ENCODE peak calls at places on chromosomes 1 and 21, in seven cellular contexts. One of them, this sample, is unnamed.

GRCh38 chr1:214447557-214447871 is 103.9 kb downstream of the PTPN14 start:
- DNase-seq in body of pancreas: no peak
- DNase-seq in adrenal gland: no peak
- DNase-seq in kidney: no peak
- DNase-seq in fibroblast of lung: peak; percentile 23
- DNase-seq in left ventricle myocardium inferior: no peak
- DNase-seq in AG04450: no peak
- DNase-seq in this sample: no peak

GRCh38 chr1:18814340-18815202 is 44.9 kb downstream of the TAS1R2 start:
- DNase-seq in adrenal gland: no peak
- DNase-seq in fibroblast of lung: no peak
- DNase-seq in body of pancreas: no peak
- DNase-seq in AG04450: no peak
- DNase-seq in left ventricle myocardium inferior: no peak
- DNase-seq in kidney: no peak
- DNase-seq in this sample: no peak

GRCh38 chr1:201448981-201449380 is 20.0 kb downstream of the PHLDA3 start:
- DNase-seq in adrenal gland: no peak
- DNase-seq in fibroblast of lung: no peak
- DNase-seq in AG04450: no peak
- DNase-seq in kidney: no peak
- DNase-seq in body of pancreas: peak; percentile 17
- DNase-seq in left ventricle myocardium inferior: no peak
- DNase-seq in this sample: no peak

GRCh38 chr1:173420330-173420806 is 56.8 kb upstream of the PRDX6 start:
- DNase-seq in AG04450: peak; percentile 60
- DNase-seq in body of pancreas: peak; percentile 64
- DNase-seq in fibroblast of lung: peak; percentile 90
- DNase-seq in kidney: no peak
- DNase-seq in adrenal gland: peak; percentile 85
- DNase-seq in left ventricle myocardium inferior: peak; percentile 26
- DNase-seq in this sample: peak; percentile 45

GRCh38 chr1:11701551-11701961 is 10.0 kb downstream of the DRAXIN start:
- DNase-seq in AG04450: no peak
- DNase-seq in fibroblast of lung: no peak
- DNase-seq in kidney: no peak
- DNase-seq in body of pancreas: no peak
- DNase-seq in left ventricle myocardium inferior: no peak
- DNase-seq in adrenal gland: peak; percentile 78
- DNase-seq in this sample: peak; percentile 10

GRCh38 chr1:39089811-39090519 is 63.8 kb downstream of the NDUFS5 start:
- DNase-seq in adrenal gland: peak; percentile 77
- DNase-seq in fibroblast of lung: no peak
- DNase-seq in kidney: no peak
- DNase-seq in body of pancreas: no peak
- DNase-seq in AG04450: no peak
- DNase-seq in left ventricle myocardium inferior: no peak
- DNase-seq in this sample: no peak

GRCh38 chr1:67759692-67760029 is 73.6 kb downstream of the GNG12 start:
- DNase-seq in kidney: no peak
- DNase-seq in adrenal gland: no peak
- DNase-seq in AG04450: no peak
- DNase-seq in left ventricle myocardium inferior: no peak
- DNase-seq in body of pancreas: no peak
- DNase-seq in fibroblast of lung: no peak
- DNase-seq in this sample: no peak

GRCh38 chr1:31428436-31429221 is 15.6 kb downstream of the SERINC2 start:
- DNase-seq in kidney: peak; percentile 51
- DNase-seq in adrenal gland: no peak
- DNase-seq in left ventricle myocardium inferior: no peak
- DNase-seq in fibroblast of lung: no peak
- DNase-seq in AG04450: no peak
- DNase-seq in body of pancreas: no peak
- DNase-seq in this sample: no peak

GRCh38 chr21:45994086-45994661 is 12.6 kb downstream of the COL6A1 start:
- DNase-seq in body of pancreas: peak; percentile 7
- DNase-seq in left ventricle myocardium inferior: peak; percentile 17
- DNase-seq in AG04450: no peak
- DNase-seq in adrenal gland: no peak
- DNase-seq in kidney: peak; percentile 52
- DNase-seq in fibroblast of lung: no peak
- DNase-seq in this sample: no peak

GRCh38 chr1:165284471-165284870 is 72.0 kb downstream of the LMX1A start:
- DNase-seq in body of pancreas: peak; percentile 17
- DNase-seq in left ventricle myocardium inferior: no peak
- DNase-seq in fibroblast of lung: no peak
- DNase-seq in AG04450: no peak
- DNase-seq in kidney: no peak
- DNase-seq in adrenal gland: no peak
- DNase-seq in this sample: peak; percentile 61

GRCh38 chr1:236904874-236905741 is 99.1 kb downstream of the MT1HL1 start:
- DNase-seq in adrenal gland: peak; percentile 77
- DNase-seq in body of pancreas: no peak
- DNase-seq in AG04450: peak; percentile 50
- DNase-seq in kidney: no peak
- DNase-seq in fibroblast of lung: peak; percentile 91
- DNase-seq in left ventricle myocardium inferior: no peak
- DNase-seq in this sample: no peak

GRCh38 chr1:182388392-182389134 is 3.0 kb downstream of the GLUL start:
- DNase-seq in adrenal gland: no peak
- DNase-seq in body of pancreas: no peak
- DNase-seq in AG04450: no peak
- DNase-seq in kidney: no peak
- DNase-seq in left ventricle myocardium inferior: no peak
- DNase-seq in fibroblast of lung: no peak
- DNase-seq in this sample: no peak

GRCh38 chr1:32702599-32703478 is at the start of gene SYNC:
- DNase-seq in AG04450: peak; percentile 63
- DNase-seq in left ventricle myocardium inferior: peak; percentile 77
- DNase-seq in body of pancreas: peak; percentile 30
- DNase-seq in fibroblast of lung: peak; percentile 51
- DNase-seq in kidney: peak; percentile 82
- DNase-seq in adrenal gland: no peak
- DNase-seq in this sample: no peak
- H3K27ac ChIP-seq in AG04450: peak within 1 kb of the TSS; percentile 99
- H3K27ac ChIP-seq in left ventricle myocardium inferior: peak within 1 kb of the TSS; percentile 94
- H3K27ac ChIP-seq in body of pancreas: peak within 1 kb of the TSS; percentile 37
- H3K27ac ChIP-seq in fibroblast of lung: peak within 1 kb of the TSS; percentile 92
- H3K27ac ChIP-seq in kidney: no peak within 1 kb of the TSS
- H3K27ac ChIP-seq in adrenal gland: peak within 1 kb of the TSS; percentile 79
- H3K27ac ChIP-seq in this sample: peak within 1 kb of the TSS; percentile 78

GRCh38 chr21:29208044-29208665 is 77.7 kb downstream of the MAP3K7CL start:
- DNase-seq in adrenal gland: no peak
- DNase-seq in body of pancreas: no peak
- DNase-seq in kidney: no peak
- DNase-seq in fibroblast of lung: no peak
- DNase-seq in AG04450: no peak
- DNase-seq in left ventricle myocardium inferior: no peak
- DNase-seq in this sample: no peak

GRCh38 chr21:29209696-29210095 is 79.3 kb downstream of the MAP3K7CL start:
- DNase-seq in left ventricle myocardium inferior: no peak
- DNase-seq in AG04450: no peak
- DNase-seq in body of pancreas: no peak
- DNase-seq in adrenal gland: no peak
- DNase-seq in fibroblast of lung: no peak
- DNase-seq in kidney: no peak
- DNase-seq in this sample: no peak

GRCh38 chr21:29206445-29206844 is 76.0 kb downstream of the MAP3K7CL start:
- DNase-seq in left ventricle myocardium inferior: no peak
- DNase-seq in kidney: no peak
- DNase-seq in body of pancreas: no peak
- DNase-seq in fibroblast of lung: no peak
- DNase-seq in adrenal gland: no peak
- DNase-seq in AG04450: no peak
- DNase-seq in this sample: no peak

GRCh38 chr21:29211205-29211604 is 80.8 kb downstream of the MAP3K7CL start:
- DNase-seq in fibroblast of lung: no peak
- DNase-seq in body of pancreas: no peak
- DNase-seq in adrenal gland: no peak
- DNase-seq in left ventricle myocardium inferior: no peak
- DNase-seq in AG04450: no peak
- DNase-seq in kidney: no peak
- DNase-seq in this sample: no peak

GRCh38 chr21:29208666-29209059 is 78.2 kb downstream of the MAP3K7CL start:
- DNase-seq in AG04450: peak; percentile 46
- DNase-seq in adrenal gland: no peak
- DNase-seq in kidney: no peak
- DNase-seq in left ventricle myocardium inferior: no peak
- DNase-seq in fibroblast of lung: peak; percentile 84
- DNase-seq in body of pancreas: no peak
- DNase-seq in this sample: no peak
- H3K27ac ChIP-seq in AG04450: peak overlapping the region; percentile 63
- H3K27ac ChIP-seq in adrenal gland: peak overlapping the region; percentile 75
- H3K27ac ChIP-seq in kidney: peak overlapping the region; percentile 13
- H3K27ac ChIP-seq in left ventricle myocardium inferior: peak overlapping the region; percentile 53
- H3K27ac ChIP-seq in fibroblast of lung: peak overlapping the region; percentile 65
- H3K27ac ChIP-seq in body of pancreas: no peak overlapping the region
- H3K27ac ChIP-seq in this sample: no peak overlapping the region

GRCh38 chr1:28193701-28194161 is 17.2 kb upstream of the PTAFR start:
- DNase-seq in fibroblast of lung: no peak
- DNase-seq in AG04450: no peak
- DNase-seq in adrenal gland: peak; percentile 23
- DNase-seq in body of pancreas: no peak
- DNase-seq in kidney: peak; percentile 89
- DNase-seq in left ventricle myocardium inferior: no peak
- DNase-seq in this sample: no peak
- H3K27ac ChIP-seq in fibroblast of lung: no peak overlapping the region
- H3K27ac ChIP-seq in AG04450: no peak overlapping the region
- H3K27ac ChIP-seq in adrenal gland: no peak overlapping the region
- H3K27ac ChIP-seq in body of pancreas: no peak overlapping the region
- H3K27ac ChIP-seq in kidney: no peak overlapping the region
- H3K27ac ChIP-seq in left ventricle myocardium inferior: no peak overlapping the region
- H3K27ac ChIP-seq in this sample: no peak overlapping the region

DNA sequence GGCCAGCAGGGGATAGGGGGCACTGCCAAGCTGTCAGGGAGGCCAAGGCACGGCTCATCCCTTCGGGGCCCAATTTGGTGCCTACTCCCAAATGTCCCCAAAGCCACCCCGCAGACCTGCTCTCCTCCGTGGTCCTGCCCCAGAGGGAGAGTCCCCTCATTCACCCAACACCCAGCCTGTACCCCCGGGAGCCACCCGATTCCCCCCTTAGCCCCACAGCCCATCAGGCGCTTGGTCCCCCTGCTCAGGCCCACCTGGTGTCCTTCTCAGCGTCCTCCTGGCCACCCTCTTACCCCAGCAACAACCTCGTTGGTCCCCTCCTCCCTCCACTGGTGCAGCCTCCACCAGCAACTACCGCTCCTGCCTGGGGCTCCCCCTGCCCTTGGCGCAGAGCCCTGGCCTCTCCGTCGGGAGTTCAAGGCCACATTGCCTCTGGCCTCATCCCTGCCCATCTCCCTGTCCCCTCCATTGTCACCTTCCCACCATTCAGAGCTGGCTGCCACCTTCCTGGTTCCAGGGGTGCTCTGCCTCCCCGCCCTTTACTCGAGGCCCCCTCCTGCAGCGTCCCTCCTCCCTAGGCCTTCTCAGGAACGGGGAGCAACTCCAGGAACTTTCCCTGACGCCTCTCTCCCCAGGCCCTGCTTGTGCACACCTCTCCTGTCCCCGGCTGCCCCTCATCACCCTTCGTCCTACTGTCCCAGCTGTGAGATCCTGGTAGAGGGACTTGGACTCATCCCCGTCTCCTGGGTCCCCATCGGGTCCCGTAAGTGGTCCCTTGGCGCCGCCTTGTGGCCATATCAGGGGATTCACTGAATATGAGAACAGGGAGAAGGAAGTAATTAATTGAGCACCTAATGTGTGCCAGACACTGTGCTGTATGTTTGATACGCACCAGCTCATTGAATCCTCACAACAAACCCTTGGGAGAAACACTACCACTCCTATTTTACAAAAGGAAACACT is 73.9 kb downstream of the RAP1GAP start:
- DNase-seq in kidney: no peak
- DNase-seq in adrenal gland: peak; percentile 91
- DNase-seq in body of pancreas: peak; percentile 63
- DNase-seq in fibroblast of lung: peak; percentile 47
- DNase-seq in AG04450: no peak
- DNase-seq in left ventricle myocardium inferior: peak; percentile 59
- DNase-seq in this sample: no peak
- H3K27ac ChIP-seq in kidney: no peak overlapping the region
- H3K27ac ChIP-seq in adrenal gland: peak overlapping the region; percentile 20
- H3K27ac ChIP-seq in body of pancreas: no peak overlapping the region
- H3K27ac ChIP-seq in fibroblast of lung: no peak overlapping the region
- H3K27ac ChIP-seq in AG04450: no peak overlapping the region
- H3K27ac ChIP-seq in left ventricle myocardium inferior: no peak overlapping the region
- H3K27ac ChIP-seq in this sample: no peak overlapping the region

DNA sequence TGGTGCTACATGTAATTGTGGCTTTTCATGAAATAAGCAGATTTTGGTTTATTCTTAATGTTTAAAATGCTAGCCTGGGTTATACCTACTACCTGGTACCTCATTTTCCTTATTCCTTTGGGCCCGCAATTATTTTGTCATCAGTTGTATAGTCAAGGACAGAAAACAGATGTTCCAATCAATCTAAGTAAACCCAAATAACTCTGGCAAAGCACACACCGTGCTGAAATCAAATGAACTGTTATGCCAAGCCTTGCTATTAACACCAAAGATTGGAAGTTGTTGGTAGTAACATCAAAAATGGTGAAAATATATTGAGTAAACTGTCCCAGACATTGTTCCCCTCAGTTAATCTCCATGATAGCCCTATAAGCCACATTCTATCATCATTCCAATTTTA is 248.9 kb downstream of the FGGY start:
- DNase-seq in AG04450: no peak
- DNase-seq in body of pancreas: no peak
- DNase-seq in kidney: no peak
- DNase-seq in left ventricle myocardium inferior: no peak
- DNase-seq in adrenal gland: no peak
- DNase-seq in fibroblast of lung: no peak
- DNase-seq in this sample: no peak
- H3K27ac ChIP-seq in AG04450: no peak overlapping the region
- H3K27ac ChIP-seq in body of pancreas: peak overlapping the region; percentile 83
- H3K27ac ChIP-seq in kidney: no peak overlapping the region
- H3K27ac ChIP-seq in left ventricle myocardium inferior: no peak overlapping the region
- H3K27ac ChIP-seq in adrenal gland: no peak overlapping the region
- H3K27ac ChIP-seq in fibroblast of lung: no peak overlapping the region
- H3K27ac ChIP-seq in this sample: no peak overlapping the region

This sample was measured in prostate gland.